ENCODE peak calls at places on chromosomes 6 and 20, in six cellular contexts. H is H1, D is trophoblast cell, I is IMR-90, S is H9, U is mesenchymal stem cell. N is an unnamed sample.

GRCh38 chr6:83215131-83216047 is 22.2 kb downstream of the RWDD2A start:
- DNase-seq in H (no peak), D (peak; percentile 76), I (peak; percentile 80), S (peak; percentile 51), U (peak; percentile 83), N (peak; percentile 48)

GRCh38 chr20:53929974-53930650 is 140.3 kb downstream of the BCAS1 start:
- DNase-seq in H (no peak), D (no peak), I (no peak), S (no peak), U (no peak), N (no peak)

GRCh38 chr6:112298816-112299281 is 44.5 kb upstream of the LAMA4 start:
- DNase-seq in H (no peak), D (peak; percentile 97), I (peak; percentile 94), S (no peak), U (peak; percentile 88), N (no peak)

GRCh38 chr6:149054559-149055194 is 262.8 kb upstream of the TAB2 start:
- DNase-seq in H (no peak), D (no peak), I (no peak), S (no peak), U (no peak), N (no peak)

GRCh38 chr6:38753707-38754106 is 38.6 kb downstream of the DNAH8 start:
- DNase-seq in H (no peak), D (no peak), I (no peak), S (no peak), U (no peak), N (no peak)

GRCh38 chr6:37135835-37136694 is 33.9 kb upstream of the PIM1 start:
- DNase-seq in H (no peak), D (peak; percentile 96), I (no peak), S (no peak), U (no peak), N (no peak)

GRCh38 chr6:35833534-35833933 is 28.4 kb downstream of the LHFPL5 start:
- DNase-seq in H (no peak), D (peak; percentile 80), I (peak; percentile 55), S (no peak), U (peak; percentile 56), N (no peak)

GRCh38 chr6:165184192-165184979 is 125.0 kb downstream of the C6orf118 start:
- DNase-seq in H (no peak), D (no peak), I (no peak), S (no peak), U (no peak), N (no peak)

GRCh38 chr6:3383525-3383924 is 73.3 kb downstream of the SLC22A23 start:
- DNase-seq in H (no peak), D (no peak), I (peak; percentile 72), S (no peak), U (peak; percentile 28), N (no peak)

GRCh38 chr6:72466971-72467566 is 154.8 kb upstream of the KCNQ5 start:
- DNase-seq in H (no peak), D (no peak), I (no peak), S (no peak), U (no peak), N (no peak)

GRCh38 chr20:45044084-45044573 is 56.8 kb downstream of the KCNS1 start:
- DNase-seq in H (no peak), D (peak; percentile 92), I (peak; percentile 86), S (peak; percentile 38), U (peak; percentile 83), N (peak; percentile 44)

GRCh38 chr6:168354338-168354737 is 34.8 kb upstream of the DACT2 start:
- DNase-seq in H (no peak), D (no peak), I (no peak), S (no peak), U (no peak), N (no peak)

GRCh38 chr20:16554766-16555543 is 18.3 kb downstream of the KIF16B start:
- DNase-seq in H (no peak), D (no peak), I (no peak), S (no peak), U (no peak), N (no peak)

GRCh38 chr6:157651731-157652490 is 171.1 kb upstream of the SNX9 start:
- DNase-seq in H (no peak), D (no peak), I (no peak), S (no peak), U (no peak), N (no peak)

GRCh38 chr20:48622421-48622820 is 205.4 kb downstream of the PREX1 start:
- DNase-seq in H (no peak), D (no peak), I (no peak), S (no peak), U (no peak), N (no peak)

GRCh38 chr6:30615219-30615957 is 1.7 kb downstream of the PPP1R10 start:
- DNase-seq in H (peak; percentile 63), D (peak; percentile 67), I (peak; percentile 91), S (peak; percentile 75), U (peak; percentile 91), N (peak; percentile 56)

GRCh38 chr20:43563429-43563828 is 4.6 kb downstream of the SGK2 start:
- DNase-seq in H (no peak), D (no peak), I (no peak), S (no peak), U (no peak), N (no peak)

GRCh38 chr20:39112196-39112743 is 150.1 kb downstream of the DHX35 start:
- DNase-seq in H (peak; percentile 73), D (peak; percentile 55), I (peak; percentile 28), S (peak; percentile 84), U (peak; percentile 46), N (peak; percentile 66)

GRCh38 chr6:81998432-81998831 is 246.0 kb upstream of the TENT5A start:
- DNase-seq in H (no peak), D (peak; percentile 69), I (peak; percentile 84), S (no peak), U (peak; percentile 38), N (no peak)

GRCh38 chr6:53441035-53441493 is 92.3 kb upstream of the ELOVL5 start:
- DNase-seq in H (no peak), D (no peak), I (peak; percentile 22), S (no peak), U (no peak), N (no peak)

GRCh38 chr6:42819803-42820508 is 38.1 kb downstream of the BICRAL start:
- DNase-seq in H (no peak), D (no peak), I (no peak), S (no peak), U (peak; percentile 10), N (no peak)

GRCh38 chr6:35234901-35235300 is 21.1 kb downstream of the SCUBE3 start:
- DNase-seq in H (no peak), D (no peak), I (no peak), S (no peak), U (no peak), N (no peak)

GRCh38 chr20:60036346-60037119 is 78.3 kb downstream of the CDH26 start:
- DNase-seq in H (no peak), D (no peak), I (no peak), S (no peak), U (no peak), N (no peak)

GRCh38 chr6:499617-500016 is 108.1 kb downstream of the IRF4 start:
- DNase-seq in H (no peak), D (no peak), I (no peak), S (no peak), U (peak; percentile 11), N (no peak)

GRCh38 chr6:157317129-157317814 is 6.0 kb downstream of the TMEM242 start:
- DNase-seq in H (no peak), D (peak; percentile 84), I (peak; percentile 92), S (no peak), U (peak; percentile 87), N (no peak)

GRCh38 chr20:49890651-49891361 is 24.5 kb downstream of the SPATA2 start:
- DNase-seq in H (no peak), D (no peak), I (no peak), S (peak; percentile 55), U (no peak), N (no peak)

GRCh38 chr6:97437087-97437486 is 154.1 kb upstream of the MMS22L start:
- DNase-seq in H (no peak), D (peak; percentile 45), I (peak; percentile 18), S (no peak), U (peak; percentile 33), N (no peak)

GRCh38 chr6:38375937-38376336 is 263.8 kb downstream of the BTBD9 start:
- DNase-seq in H (no peak), D (no peak), I (no peak), S (no peak), U (no peak), N (no peak)

GRCh38 chr20:37384683-37385174 is 38.8 kb downstream of the SRC start:
- DNase-seq in H (peak; percentile 94), D (peak; percentile 71), I (peak; percentile 38), S (peak; percentile 68), U (peak; percentile 46), N (peak; percentile 65)

GRCh38 chr20:48933017-48933766 is 11.7 kb downstream of the ARFGEF2 start:
- DNase-seq in H (no peak), D (no peak), I (no peak), S (no peak), U (no peak), N (no peak)

GRCh38 chr6:92122746-92123145 is 1296.6 kb downstream of the EPHA7 start:
- DNase-seq in H (no peak), D (peak; percentile 3), I (peak; percentile 1), S (no peak), U (peak; percentile 29), N (no peak)

GRCh38 chr6:111114484-111114883 is 27.2 kb downstream of the SLC16A10 start:
- DNase-seq in H (no peak), D (no peak), I (no peak), S (no peak), U (no peak), N (no peak)
- H3K14ac ChIP-seq in H (no peak overlapping the region), D (no peak overlapping the region), I (no peak overlapping the region), S (no peak overlapping the region), U (no peak overlapping the region), N (no peak overlapping the region)

DNA sequence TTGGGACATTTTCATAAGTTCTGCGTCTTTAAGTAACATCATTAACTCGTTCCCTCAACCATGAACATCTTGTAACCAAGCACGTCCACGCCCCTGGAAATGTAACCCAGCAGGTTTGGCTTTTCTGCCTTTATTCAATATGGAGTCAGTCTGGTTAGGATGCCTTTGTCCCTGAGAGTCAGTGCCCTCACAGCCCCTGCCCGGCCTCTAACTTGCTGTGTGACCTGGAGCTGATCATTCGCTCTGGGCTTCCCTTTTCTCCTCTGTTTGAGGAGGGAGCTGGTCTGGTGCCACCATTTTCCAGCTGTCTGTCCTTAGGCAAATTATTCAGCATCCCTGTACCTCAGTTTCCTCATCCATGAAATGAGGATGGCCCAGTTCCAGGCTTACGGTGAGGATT is 26.5 kb upstream of the ANGPT4 start:
- DNase-seq in H (no peak), D (no peak), I (no peak), S (no peak), U (no peak), N (no peak)
- H3K4ac ChIP-seq in H (no peak overlapping the region), D (no peak overlapping the region), I (no peak overlapping the region), S (no peak overlapping the region), U (no peak overlapping the region), N (no peak overlapping the region)

GRCh38 chr6:74519172-74519571 is 686.7 kb downstream of the COL12A1 start:
- DNase-seq in H (no peak), D (no peak), I (peak; percentile 81), S (no peak), U (peak; percentile 72), N (no peak)
- H3K14ac ChIP-seq in H (no peak overlapping the region), D (no peak overlapping the region), I (no peak overlapping the region), S (no peak overlapping the region), U (no peak overlapping the region), N (no peak overlapping the region)

DNA sequence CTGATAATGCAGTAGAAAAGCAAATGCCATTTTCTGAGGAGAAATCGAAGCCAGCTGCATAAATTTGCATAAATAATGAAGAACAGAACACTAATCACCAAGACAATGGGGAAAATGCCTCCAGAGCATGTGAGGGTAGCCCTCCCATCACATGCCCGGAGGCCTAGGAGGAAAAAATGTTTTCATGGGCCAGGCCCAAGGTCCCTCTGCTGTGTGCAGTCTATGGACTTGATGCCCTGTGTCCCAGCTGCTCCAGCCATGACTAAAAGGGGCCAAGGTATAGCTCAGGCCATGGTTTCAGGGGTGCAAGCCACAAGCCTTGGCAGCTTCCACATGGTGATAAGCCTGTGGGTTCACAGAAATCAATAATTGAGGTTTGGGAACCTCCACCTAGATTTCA is 164.1 kb downstream of the HAO1 start:
- DNase-seq in H (no peak), D (no peak), I (no peak), S (no peak), U (no peak), N (no peak)
- H3K4ac ChIP-seq in H (no peak overlapping the region), D (no peak overlapping the region), I (no peak overlapping the region), S (no peak overlapping the region), U (no peak overlapping the region), N (no peak overlapping the region)

N was measured in neuronal stem cell.